ENCODE peak calls at places on chromosomes 5 and 9, in ten cellular contexts. A is hippocampal formation; X is ELR; K is CD4-positive, alpha-beta memory T cell; M is stimulated activated naive CD4-positive, alpha-beta T cell; Y is AG09319; J is A172; O is T-cell; B is hypothalamus; U is AG04450. W is an unnamed sample.

GRCh38 chr9:135522931-135523330 is 1.7 kb downstream of the LCN1 start:
- DNase-seq in A (no peak), X (no peak), K (no peak), M (no peak), Y (no peak), J (no peak), O (no peak), B (no peak), U (no peak), W (peak)

GRCh38 chr5:56050566-56051292 is 56.0 kb upstream of the IL6ST start:
- DNase-seq in A (no peak), X (no peak), K (peak), M (peak), Y (no peak), J (no peak), O (no peak), B (no peak), U (no peak), W (no peak)

GRCh38 chr5:108028411-108028810 is 353.5 kb downstream of the FBXL17 start:
- DNase-seq in A (no peak), X (peak), K (no peak), M (no peak), Y (no peak), J (no peak), O (no peak), B (no peak), U (no peak), W (peak)

GRCh38 chr5:139644646-139645494 is 3.3 kb upstream of the CXXC5 start:
- DNase-seq in A (no peak), X (no peak), K (no peak), M (no peak), Y (no peak), J (no peak), O (no peak), B (no peak), U (no peak), W (no peak)

GRCh38 chr5:93360436-93361100 is 220.5 kb downstream of the NR2F1-AS1 start:
- DNase-seq in A (no peak), X (no peak), K (no peak), M (no peak), Y (no peak), J (no peak), O (no peak), B (no peak), U (no peak), W (no peak)

GRCh38 chr9:84146893-84147705 is 166.5 kb downstream of the RMI1 start:
- DNase-seq in A (no peak), X (no peak), K (no peak), M (no peak), Y (no peak), J (no peak), O (no peak), B (no peak), U (no peak), W (peak)

GRCh38 chr5:56259002-56259511 is 25.9 kb upstream of the ANKRD55 start:
- DNase-seq in A (no peak), X (peak), K (no peak), M (no peak), Y (peak), J (peak), O (no peak), B (no peak), U (peak), W (peak)

GRCh38 chr5:168477060-168477459 is 9.2 kb upstream of the RARS1 start:
- DNase-seq in A (no peak), X (no peak), K (no peak), M (no peak), Y (peak), J (peak), O (no peak), B (no peak), U (peak), W (peak)

GRCh38 chr5:59829389-59829788 is 64.1 kb downstream of the PDE4D start:
- DNase-seq in A (no peak), X (peak), K (no peak), M (no peak), Y (no peak), J (peak), O (no peak), B (no peak), U (peak), W (peak)

GRCh38 chr9:129491486-129491855 is 129.4 kb downstream of the C9orf50 start:
- DNase-seq in A (no peak), X (no peak), K (no peak), M (no peak), Y (no peak), J (no peak), O (no peak), B (no peak), U (no peak), W (no peak)

W was measured in GM03348.